ENCODE peak calls at places on chromosome 13, in four cellular contexts. One of them, this sample, is unnamed.

GRCh38 chr13:37134411-37135041 is 29.1 kb upstream of the CSNK1A1L start:
- DNase-seq in endothelial cell of umbilical vein: peak
- DNase-seq in AG10803: peak
- DNase-seq in right atrium auricular region: no peak
- DNase-seq in this sample: peak

GRCh38 chr13:94968040-94968756 is 255.9 kb upstream of the SOX21 start:
- DNase-seq in endothelial cell of umbilical vein: peak
- DNase-seq in AG10803: no peak
- DNase-seq in right atrium auricular region: no peak
- DNase-seq in this sample: no peak

GRCh38 chr13:94617389-94618000 is 15.8 kb downstream of the GPR180 start:
- DNase-seq in endothelial cell of umbilical vein: peak
- DNase-seq in AG10803: peak
- DNase-seq in right atrium auricular region: no peak
- DNase-seq in this sample: no peak

GRCh38 chr13:44259045-44260042 is 114.3 kb upstream of the SERP2 start:
- DNase-seq in endothelial cell of umbilical vein: peak
- DNase-seq in AG10803: peak
- DNase-seq in right atrium auricular region: no peak
- DNase-seq in this sample: no peak

GRCh38 chr13:51017516-51017915 is 93.6 kb downstream of the C13orf42 start:
- DNase-seq in endothelial cell of umbilical vein: no peak
- DNase-seq in AG10803: no peak
- DNase-seq in right atrium auricular region: no peak
- DNase-seq in this sample: no peak

GRCh38 chr13:104086759-104087158 is 1020.5 kb upstream of the SLC10A2 start:
- DNase-seq in endothelial cell of umbilical vein: no peak
- DNase-seq in AG10803: no peak
- DNase-seq in right atrium auricular region: no peak
- DNase-seq in this sample: no peak

GRCh38 chr13:41622545-41623429 is 165.4 kb downstream of the RGCC start:
- DNase-seq in endothelial cell of umbilical vein: peak
- DNase-seq in AG10803: peak
- DNase-seq in right atrium auricular region: no peak
- DNase-seq in this sample: peak

GRCh38 chr13:20441879-20442278 is 83.8 kb downstream of the CRYL1 start:
- DNase-seq in endothelial cell of umbilical vein: no peak
- DNase-seq in AG10803: no peak
- DNase-seq in right atrium auricular region: no peak
- DNase-seq in this sample: no peak

GRCh38 chr13:22696433-22696832 is 484.3 kb upstream of the SGCG start:
- DNase-seq in endothelial cell of umbilical vein: no peak
- DNase-seq in AG10803: no peak
- DNase-seq in right atrium auricular region: no peak
- DNase-seq in this sample: no peak

GRCh38 chr13:65724261-65724660 is 1505.9 kb downstream of the PCDH9 start:
- DNase-seq in endothelial cell of umbilical vein: no peak
- DNase-seq in AG10803: peak
- DNase-seq in right atrium auricular region: no peak
- DNase-seq in this sample: peak

DNA sequence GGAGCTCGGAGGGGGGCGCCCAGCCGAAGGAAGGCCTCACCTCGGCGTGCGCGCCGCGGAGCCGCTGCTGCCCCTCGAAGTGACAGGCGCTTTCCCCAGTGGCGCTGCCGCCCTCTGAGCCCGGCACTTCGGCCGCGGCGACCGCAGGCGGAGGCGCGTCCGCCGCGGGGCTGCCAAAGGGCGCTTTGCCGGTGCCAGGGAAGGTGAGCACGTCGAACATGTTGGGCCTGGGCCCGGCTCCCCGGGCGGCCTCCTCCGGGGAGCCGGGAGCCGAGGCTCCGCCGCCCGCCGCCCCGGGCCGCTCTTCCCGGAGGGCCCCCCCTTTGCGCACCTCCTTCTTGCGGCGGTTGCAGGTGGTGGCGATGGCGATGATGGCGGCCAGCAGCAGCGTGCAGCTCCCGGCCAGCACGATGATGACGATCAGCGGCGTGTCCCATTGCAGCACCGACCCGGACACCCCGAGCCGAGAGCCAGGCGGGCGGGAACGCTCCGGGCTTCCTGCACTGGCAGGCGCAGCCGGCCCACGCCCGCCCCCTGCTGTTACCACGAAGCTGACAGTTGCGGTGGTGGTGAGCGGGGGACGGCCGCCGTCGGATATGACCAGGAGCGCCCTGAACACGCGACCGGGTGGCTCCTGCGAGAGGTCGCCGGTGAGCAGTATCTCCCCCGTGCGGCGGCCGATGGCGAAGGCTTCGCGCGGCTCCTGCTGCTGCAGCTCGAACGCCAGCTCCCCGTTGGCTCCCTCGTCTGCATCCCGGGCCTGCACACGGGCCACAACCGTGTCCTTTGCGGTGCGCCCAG is 2.5 kb downstream of the PCDH8 start:
- DNase-seq in endothelial cell of umbilical vein: peak
- DNase-seq in AG10803: no peak
- DNase-seq in right atrium auricular region: no peak
- DNase-seq in this sample: no peak
- H3K4me3 ChIP-seq in endothelial cell of umbilical vein: no peak
- H3K4me3 ChIP-seq in AG10803: no peak
- H3K4me3 ChIP-seq in right atrium auricular region: peak
- H3K4me3 ChIP-seq in this sample: no peak

GRCh38 chr13:45466359-45466758 is 1.6 kb downstream of the COG3 start:
- DNase-seq in endothelial cell of umbilical vein: no peak
- DNase-seq in AG10803: no peak
- DNase-seq in right atrium auricular region: no peak
- DNase-seq in this sample: no peak
- H3K4me3 ChIP-seq in endothelial cell of umbilical vein: no peak
- H3K4me3 ChIP-seq in AG10803: peak
- H3K4me3 ChIP-seq in right atrium auricular region: no peak
- H3K4me3 ChIP-seq in this sample: peak

GRCh38 chr13:33123066-33123940 is 107.1 kb downstream of the KL start:
- DNase-seq in endothelial cell of umbilical vein: peak
- DNase-seq in AG10803: peak
- DNase-seq in right atrium auricular region: no peak
- DNase-seq in this sample: no peak

GRCh38 chr13:33119022-33119735 is 103.0 kb downstream of the KL start:
- DNase-seq in endothelial cell of umbilical vein: no peak
- DNase-seq in AG10803: peak
- DNase-seq in right atrium auricular region: no peak
- DNase-seq in this sample: no peak

GRCh38 chr13:33115274-33115673 is 99.1 kb downstream of the KL start:
- DNase-seq in endothelial cell of umbilical vein: no peak
- DNase-seq in AG10803: no peak
- DNase-seq in right atrium auricular region: no peak
- DNase-seq in this sample: no peak

GRCh38 chr13:33116321-33117010 is 100.2 kb downstream of the KL start:
- DNase-seq in endothelial cell of umbilical vein: no peak
- DNase-seq in AG10803: no peak
- DNase-seq in right atrium auricular region: no peak
- DNase-seq in this sample: no peak

GRCh38 chr13:33119886-33120543 is 103.8 kb downstream of the KL start:
- DNase-seq in endothelial cell of umbilical vein: no peak
- DNase-seq in AG10803: no peak
- DNase-seq in right atrium auricular region: no peak
- DNase-seq in this sample: no peak
- H3K4me3 ChIP-seq in endothelial cell of umbilical vein: no peak
- H3K4me3 ChIP-seq in AG10803: no peak
- H3K4me3 ChIP-seq in right atrium auricular region: no peak
- H3K4me3 ChIP-seq in this sample: no peak

GRCh38 chr13:110916671-110917142 is 1.8 kb upstream of the ANKRD10 start:
- DNase-seq in endothelial cell of umbilical vein: no peak
- DNase-seq in AG10803: peak
- DNase-seq in right atrium auricular region: no peak
- DNase-seq in this sample: peak
- H3K4me3 ChIP-seq in endothelial cell of umbilical vein: no peak
- H3K4me3 ChIP-seq in AG10803: peak
- H3K4me3 ChIP-seq in right atrium auricular region: no peak
- H3K4me3 ChIP-seq in this sample: no peak

DNA sequence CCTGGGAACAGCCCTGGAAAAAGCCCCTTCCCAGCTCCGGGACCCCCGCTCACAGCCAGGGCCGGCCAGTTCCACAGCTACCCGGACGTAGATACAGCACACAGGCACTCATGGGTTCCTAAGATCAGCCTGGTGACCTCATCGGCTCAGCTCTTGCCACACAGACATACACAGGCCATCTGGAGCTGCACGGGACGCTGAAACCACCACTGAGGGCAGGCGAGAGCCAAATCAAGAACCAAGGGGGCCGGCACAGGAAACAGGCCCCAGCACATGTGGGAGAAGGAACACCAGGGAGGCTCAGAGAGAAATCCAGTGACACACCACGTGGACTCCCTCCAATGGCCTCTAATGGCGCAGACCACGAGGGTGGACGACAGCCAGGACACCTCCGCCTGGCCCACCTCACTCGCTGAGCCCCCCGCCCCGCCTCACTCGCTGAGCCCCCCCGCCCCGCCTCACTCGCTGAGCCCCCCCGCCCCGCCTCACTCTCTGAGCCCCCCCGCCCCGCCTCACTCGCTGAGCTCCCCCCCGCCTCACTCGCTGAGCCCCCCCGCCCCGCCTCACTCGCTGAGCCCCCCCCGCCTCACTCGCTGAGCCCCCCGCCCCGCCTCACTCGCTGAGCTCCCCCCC is 69.7 kb upstream of the C13orf46 start:
- DNase-seq in endothelial cell of umbilical vein: no peak
- DNase-seq in AG10803: peak
- DNase-seq in right atrium auricular region: peak
- DNase-seq in this sample: peak
- H3K4me3 ChIP-seq in endothelial cell of umbilical vein: no peak
- H3K4me3 ChIP-seq in AG10803: no peak
- H3K4me3 ChIP-seq in right atrium auricular region: no peak
- H3K4me3 ChIP-seq in this sample: no peak

DNA sequence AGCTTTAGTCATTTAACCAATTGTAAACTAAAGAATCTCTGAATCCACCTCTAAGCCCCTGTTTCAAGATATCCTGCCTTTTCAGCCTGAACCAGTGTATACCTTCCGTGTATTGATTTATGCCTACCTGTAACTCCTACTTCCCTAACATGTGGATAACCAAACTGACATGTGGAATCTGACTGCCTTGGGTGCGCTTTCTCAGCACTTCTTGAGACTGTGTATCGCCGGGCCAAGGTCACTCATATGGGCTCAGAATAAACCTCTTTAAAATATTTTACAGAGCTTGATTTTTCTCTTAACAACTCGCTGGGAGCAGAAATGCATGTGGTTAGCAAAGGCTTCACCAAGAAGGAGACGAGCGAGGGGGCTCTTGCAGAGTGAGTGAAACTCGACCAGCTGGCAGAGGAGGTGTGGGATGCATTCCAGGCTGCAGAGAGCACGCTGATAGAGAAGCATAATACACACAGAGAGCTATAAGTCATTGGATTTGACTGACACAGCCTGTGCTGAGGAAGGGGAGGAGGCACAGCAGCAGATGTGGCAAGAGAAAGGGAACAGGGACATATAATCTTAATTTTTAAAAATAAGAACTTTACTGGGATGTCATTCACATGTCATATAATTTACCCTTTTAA is 268.2 kb upstream of the MAB21L1 start:
- DNase-seq in endothelial cell of umbilical vein: no peak
- DNase-seq in AG10803: no peak
- DNase-seq in right atrium auricular region: no peak
- DNase-seq in this sample: no peak
- H3K4me3 ChIP-seq in endothelial cell of umbilical vein: no peak
- H3K4me3 ChIP-seq in AG10803: no peak
- H3K4me3 ChIP-seq in right atrium auricular region: no peak
- H3K4me3 ChIP-seq in this sample: no peak

DNA sequence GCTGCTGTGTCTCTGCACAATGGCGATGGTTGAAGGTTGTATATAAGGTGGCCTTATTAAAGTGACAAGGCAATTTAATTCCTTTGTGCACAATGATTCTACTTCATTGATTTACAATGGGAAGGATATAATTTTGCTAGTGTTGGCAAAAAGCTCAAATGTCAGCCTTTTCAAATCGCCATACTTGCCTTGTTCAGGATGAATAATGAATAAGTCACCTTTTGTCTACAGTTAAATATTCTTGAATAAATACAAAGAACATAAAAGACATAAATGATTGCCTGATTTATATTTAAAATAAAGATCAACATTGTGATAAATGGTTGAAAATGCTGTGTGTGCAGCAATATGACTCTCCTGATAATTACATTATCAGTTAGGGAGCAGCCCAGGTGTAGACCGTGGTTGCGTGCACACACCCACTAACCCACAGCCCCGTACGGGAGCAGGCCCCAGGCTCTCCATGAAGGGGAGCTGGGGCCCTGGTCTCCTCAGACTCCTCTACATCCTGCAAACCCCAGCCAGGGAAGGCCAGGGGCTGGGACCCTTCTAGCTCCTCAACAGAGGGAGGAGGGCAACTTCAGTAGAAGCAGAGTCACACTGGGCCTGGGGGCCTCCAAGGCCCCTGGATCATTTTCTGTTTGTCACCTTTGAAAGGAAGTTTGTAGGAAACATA is 64.9 kb downstream of the TEX29 start:
- DNase-seq in endothelial cell of umbilical vein: no peak
- DNase-seq in AG10803: no peak
- DNase-seq in right atrium auricular region: no peak
- DNase-seq in this sample: no peak
- H3K4me3 ChIP-seq in endothelial cell of umbilical vein: no peak
- H3K4me3 ChIP-seq in AG10803: no peak
- H3K4me3 ChIP-seq in right atrium auricular region: no peak
- H3K4me3 ChIP-seq in this sample: no peak

This sample was measured in skeletal muscle cell.